ENCODE peak calls at places on chromosome 3, in six cellular contexts. One of them, this sample, is unnamed.

GRCh38 chr3:32280262-32280910 is 41.9 kb downstream of the CMTM8 start:
- DNase-seq in GM23338: no peak
- DNase-seq in IMR-90: no peak
- DNase-seq in astrocyte: no peak
- DNase-seq in neuronal stem cell: no peak
- DNase-seq in Karpas-422: peak; percentile 47
- DNase-seq in this sample: no peak

GRCh38 chr3:188432826-188433525 is 279.0 kb downstream of the LPP start:
- DNase-seq in Karpas-422: no peak
- DNase-seq in IMR-90: peak; percentile 59
- DNase-seq in astrocyte: peak; percentile 82
- DNase-seq in GM23338: no peak
- DNase-seq in neuronal stem cell: no peak
- DNase-seq in this sample: no peak

GRCh38 chr3:53978386-53978785 is 86.7 kb upstream of the SELENOK start:
- DNase-seq in GM23338: no peak
- DNase-seq in astrocyte: no peak
- DNase-seq in neuronal stem cell: peak; percentile 5
- DNase-seq in Karpas-422: no peak
- DNase-seq in IMR-90: no peak
- DNase-seq in this sample: no peak

GRCh38 chr3:38966956-38967795 is 84.6 kb downstream of the SCN11A start:
- DNase-seq in GM23338: no peak
- DNase-seq in Karpas-422: no peak
- DNase-seq in neuronal stem cell: no peak
- DNase-seq in IMR-90: no peak
- DNase-seq in astrocyte: no peak
- DNase-seq in this sample: no peak

GRCh38 chr3:65732060-65732933 is 306.4 kb downstream of the MAGI1 start:
- DNase-seq in Karpas-422: peak; percentile 80
- DNase-seq in GM23338: peak; percentile 93
- DNase-seq in IMR-90: peak; percentile 80
- DNase-seq in astrocyte: peak; percentile 35
- DNase-seq in neuronal stem cell: peak; percentile 72
- DNase-seq in this sample: peak; percentile 4

GRCh38 chr3:33355611-33356010 is 78.4 kb downstream of the FBXL2 start:
- DNase-seq in astrocyte: peak; percentile 72
- DNase-seq in Karpas-422: no peak
- DNase-seq in IMR-90: peak; percentile 61
- DNase-seq in neuronal stem cell: no peak
- DNase-seq in GM23338: no peak
- DNase-seq in this sample: no peak

GRCh38 chr3:67940200-67940952 is 286.0 kb upstream of the SUCLG2 start:
- DNase-seq in GM23338: peak; percentile 7
- DNase-seq in astrocyte: no peak
- DNase-seq in Karpas-422: peak; percentile 46
- DNase-seq in neuronal stem cell: no peak
- DNase-seq in IMR-90: no peak
- DNase-seq in this sample: no peak

GRCh38 chr3:45546636-45547201 is 47.8 kb upstream of the LIMD1 start:
- DNase-seq in IMR-90: no peak
- DNase-seq in GM23338: peak; percentile 89
- DNase-seq in Karpas-422: peak; percentile 79
- DNase-seq in astrocyte: no peak
- DNase-seq in neuronal stem cell: peak; percentile 45
- DNase-seq in this sample: peak; percentile 29

GRCh38 chr3:88460369-88460768 is 310.6 kb downstream of the C3orf38 start:
- DNase-seq in neuronal stem cell: no peak
- DNase-seq in astrocyte: no peak
- DNase-seq in Karpas-422: no peak
- DNase-seq in GM23338: no peak
- DNase-seq in IMR-90: no peak
- DNase-seq in this sample: no peak

GRCh38 chr3:15527031-15527459 is 5.5 kb upstream of the COLQ start:
- DNase-seq in GM23338: peak; percentile 93
- DNase-seq in neuronal stem cell: peak; percentile 35
- DNase-seq in astrocyte: no peak
- DNase-seq in Karpas-422: peak; percentile 47
- DNase-seq in IMR-90: peak; percentile 30
- DNase-seq in this sample: no peak

GRCh38 chr3:24433838-24434591 is 60.6 kb downstream of the THRB start:
- DNase-seq in GM23338: no peak
- DNase-seq in IMR-90: no peak
- DNase-seq in neuronal stem cell: no peak
- DNase-seq in Karpas-422: no peak
- DNase-seq in astrocyte: no peak
- DNase-seq in this sample: no peak

GRCh38 chr3:13244695-13245449 is 171.6 kb upstream of the IQSEC1 start:
- DNase-seq in IMR-90: no peak
- DNase-seq in astrocyte: peak; percentile 6
- DNase-seq in Karpas-422: no peak
- DNase-seq in neuronal stem cell: no peak
- DNase-seq in GM23338: no peak
- DNase-seq in this sample: peak; percentile 63

GRCh38 chr3:88991496-88991895 is 115.9 kb upstream of the EPHA3 start:
- DNase-seq in GM23338: no peak
- DNase-seq in neuronal stem cell: no peak
- DNase-seq in Karpas-422: no peak
- DNase-seq in astrocyte: peak; percentile 50
- DNase-seq in IMR-90: peak; percentile 21
- DNase-seq in this sample: no peak

GRCh38 chr3:132325634-132326033 is 8.4 kb downstream of the ACP3 start:
- DNase-seq in IMR-90: no peak
- DNase-seq in astrocyte: no peak
- DNase-seq in neuronal stem cell: no peak
- DNase-seq in GM23338: no peak
- DNase-seq in Karpas-422: no peak
- DNase-seq in this sample: no peak

GRCh38 chr3:119323401-119324107 is 29.4 kb downstream of the ARHGAP31 start:
- DNase-seq in Karpas-422: no peak
- DNase-seq in neuronal stem cell: no peak
- DNase-seq in GM23338: peak; percentile 63
- DNase-seq in astrocyte: no peak
- DNase-seq in IMR-90: no peak
- DNase-seq in this sample: no peak

DNA sequence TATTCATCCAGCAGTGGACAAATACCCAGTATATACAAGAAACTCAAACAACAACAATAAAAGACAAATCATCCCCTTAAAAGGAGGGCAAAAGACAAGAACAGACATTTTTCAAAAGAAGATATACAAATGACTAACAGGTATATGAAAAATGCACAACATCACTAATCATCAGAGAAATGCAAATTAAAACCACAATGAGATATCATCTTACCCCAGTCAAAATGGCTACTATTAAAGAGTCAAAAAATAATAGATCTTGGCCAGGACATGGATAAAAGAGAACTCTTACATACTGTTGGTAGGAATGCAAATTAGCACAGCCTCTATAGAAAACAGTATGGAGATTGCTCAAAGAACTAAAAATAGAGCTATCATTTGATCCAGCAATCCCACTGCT is 16.9 kb downstream of the DHX36 start:
- DNase-seq in GM23338: no peak
- DNase-seq in astrocyte: peak; percentile 8
- DNase-seq in neuronal stem cell: no peak
- DNase-seq in IMR-90: no peak
- DNase-seq in Karpas-422: no peak
- DNase-seq in this sample: no peak
- H3K36me3 ChIP-seq in GM23338: peaks cover 60% of the 10 kb centered on the region
- H3K36me3 ChIP-seq in astrocyte: peaks cover 49% of the 10 kb centered on the region
- H3K36me3 ChIP-seq in neuronal stem cell: peaks cover 98% of the 10 kb centered on the region
- H3K36me3 ChIP-seq in IMR-90: peaks cover 18% of the 10 kb centered on the region
- H3K36me3 ChIP-seq in Karpas-422: peaks cover 86% of the 10 kb centered on the region
- H3K36me3 ChIP-seq in this sample: peaks cover 90% of the 10 kb centered on the region

GRCh38 chr3:44339181-44339741 is 695 bp downstream of the TCAIM start:
- DNase-seq in astrocyte: no peak
- DNase-seq in GM23338: no peak
- DNase-seq in neuronal stem cell: no peak
- DNase-seq in IMR-90: no peak
- DNase-seq in Karpas-422: no peak
- DNase-seq in this sample: no peak
- H3K4me3 ChIP-seq in astrocyte: peak overlapping the region; percentile 92
- H3K4me3 ChIP-seq in GM23338: peak overlapping the region; percentile 70
- H3K4me3 ChIP-seq in neuronal stem cell: no peak overlapping the region
- H3K4me3 ChIP-seq in IMR-90: peak overlapping the region; percentile 63
- H3K4me3 ChIP-seq in Karpas-422: peak overlapping the region; percentile 86
- H3K4me3 ChIP-seq in this sample: peak overlapping the region; percentile 69

GRCh38 chr3:127288921-127289645 is 1.2 kb upstream of the PRR20G start:
- DNase-seq in IMR-90: no peak
- DNase-seq in Karpas-422: peak; percentile 50
- DNase-seq in astrocyte: no peak
- DNase-seq in neuronal stem cell: no peak
- DNase-seq in GM23338: peak; percentile 56
- DNase-seq in this sample: no peak

GRCh38 chr3:127286571-127287140 is 1.2 kb downstream of the PRR20G start:
- DNase-seq in IMR-90: peak; percentile 6
- DNase-seq in Karpas-422: no peak
- DNase-seq in astrocyte: no peak
- DNase-seq in GM23338: no peak
- DNase-seq in neuronal stem cell: no peak
- DNase-seq in this sample: no peak

GRCh38 chr3:127288343-127288742 is 497 bp upstream of the PRR20G start:
- DNase-seq in Karpas-422: no peak
- DNase-seq in IMR-90: no peak
- DNase-seq in GM23338: no peak
- DNase-seq in neuronal stem cell: no peak
- DNase-seq in astrocyte: no peak
- DNase-seq in this sample: no peak

GRCh38 chr3:127289646-127290575 is 2.1 kb upstream of the PRR20G start:
- DNase-seq in IMR-90: peak; percentile 3
- DNase-seq in astrocyte: peak; percentile 25
- DNase-seq in neuronal stem cell: no peak
- DNase-seq in Karpas-422: no peak
- DNase-seq in GM23338: no peak
- DNase-seq in this sample: no peak

GRCh38 chr3:127287840-127288239 is at the start of gene PRR20G:
- DNase-seq in IMR-90: no peak
- DNase-seq in neuronal stem cell: no peak
- DNase-seq in astrocyte: no peak
- DNase-seq in Karpas-422: no peak
- DNase-seq in GM23338: peak; percentile 53
- DNase-seq in this sample: no peak
- H3K4me2 ChIP-seq in IMR-90: no peak within 1 kb of the TSS
- H3K4me2 ChIP-seq in neuronal stem cell: no peak within 1 kb of the TSS
- H3K4me2 ChIP-seq in astrocyte: peak within 1 kb of the TSS; percentile 31
- H3K4me2 ChIP-seq in Karpas-422: no peak within 1 kb of the TSS
- H3K4me2 ChIP-seq in GM23338: no peak within 1 kb of the TSS
- H3K4me2 ChIP-seq in this sample: no peak within 1 kb of the TSS

DNA sequence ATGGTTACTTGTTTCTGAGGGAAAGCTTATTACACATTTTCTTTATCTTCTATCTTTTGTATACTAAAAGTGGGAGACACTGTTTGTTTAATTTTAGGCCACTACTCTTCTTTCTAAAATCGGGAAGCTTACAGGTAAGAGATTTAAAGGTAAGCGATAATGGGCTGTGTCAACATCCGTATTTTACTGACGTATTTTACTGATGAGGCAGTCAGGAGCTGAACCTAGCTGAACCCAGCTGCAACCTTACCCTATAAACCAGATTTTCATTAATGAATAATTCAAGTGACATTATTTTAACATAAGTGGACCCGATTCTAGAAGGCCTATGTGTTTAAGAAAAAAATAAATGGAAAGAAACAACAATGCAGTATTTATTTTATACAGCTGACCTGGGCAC is 13.1 kb downstream of the PSMD6 start:
- DNase-seq in IMR-90: no peak
- DNase-seq in neuronal stem cell: no peak
- DNase-seq in astrocyte: no peak
- DNase-seq in Karpas-422: no peak
- DNase-seq in GM23338: no peak
- DNase-seq in this sample: no peak
- H3K36me3 ChIP-seq in IMR-90: peaks cover 54% of the 10 kb centered on the region
- H3K36me3 ChIP-seq in neuronal stem cell: peaks cover 100% of the 10 kb centered on the region
- H3K36me3 ChIP-seq in astrocyte: peaks cover 72% of the 10 kb centered on the region
- H3K36me3 ChIP-seq in Karpas-422: peaks cover 99% of the 10 kb centered on the region
- H3K36me3 ChIP-seq in GM23338: peaks cover 34% of the 10 kb centered on the region
- H3K36me3 ChIP-seq in this sample: peaks cover 99% of the 10 kb centered on the region

DNA sequence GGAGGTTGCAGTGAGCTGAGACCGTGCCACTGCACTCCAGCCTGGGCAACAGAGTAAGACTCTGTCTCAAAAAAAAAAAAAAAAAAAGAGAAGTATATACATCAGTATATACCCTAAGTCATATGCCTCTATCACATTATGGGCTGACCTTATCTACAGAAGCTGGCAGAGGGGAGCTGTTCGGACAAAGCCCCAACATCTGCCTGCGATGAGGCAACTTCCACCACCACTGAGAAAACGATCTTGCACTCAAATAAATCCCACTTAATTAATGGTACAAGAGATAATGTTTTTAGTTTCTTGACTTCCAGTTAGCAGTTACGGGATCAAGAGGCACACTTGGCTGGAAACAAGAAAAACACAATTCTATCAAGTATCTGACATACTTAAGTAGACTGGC is 2.2 kb downstream of the GLT8D1 start:
- DNase-seq in Karpas-422: no peak
- DNase-seq in astrocyte: no peak
- DNase-seq in GM23338: no peak
- DNase-seq in neuronal stem cell: no peak
- DNase-seq in IMR-90: no peak
- DNase-seq in this sample: no peak
- H3K4me3 ChIP-seq in Karpas-422: no peak overlapping the region
- H3K4me3 ChIP-seq in astrocyte: peak overlapping the region; percentile 86
- H3K4me3 ChIP-seq in GM23338: no peak overlapping the region
- H3K4me3 ChIP-seq in neuronal stem cell: no peak overlapping the region
- H3K4me3 ChIP-seq in IMR-90: no peak overlapping the region
- H3K4me3 ChIP-seq in this sample: no peak overlapping the region

GRCh38 chr3:184716652-184717607 is 5.1 kb upstream of the MAGEF1 start:
- DNase-seq in Karpas-422: no peak
- DNase-seq in astrocyte: peak; percentile 66
- DNase-seq in GM23338: peak; percentile 67
- DNase-seq in IMR-90: peak; percentile 72
- DNase-seq in neuronal stem cell: peak; percentile 80
- DNase-seq in this sample: no peak
- H3K4me2 ChIP-seq in Karpas-422: no peak overlapping the region
- H3K4me2 ChIP-seq in astrocyte: peak overlapping the region; percentile 81
- H3K4me2 ChIP-seq in GM23338: peak overlapping the region; percentile 69
- H3K4me2 ChIP-seq in IMR-90: peak overlapping the region; percentile 87
- H3K4me2 ChIP-seq in neuronal stem cell: peak overlapping the region; percentile 47
- H3K4me2 ChIP-seq in this sample: no peak overlapping the region